ENCODE peak calls at places on chromosomes 4 and X, in nine cellular contexts. H, Q, G, O, V, I, C, X and Y are unnamed samples.

GRCh38 chrX:30702736-30703135 is 49.5 kb downstream of the GK start:
- DNase-seq in O (no peak), V (no peak), I (no peak), X (no peak), H (no peak), G (no peak), Q (no peak), C (no peak), Y (no peak)

GRCh38 chr4:91826186-91826585 is 477.6 kb upstream of the GRID2 start:
- DNase-seq in G (no peak), I (no peak), V (no peak), X (no peak), O (no peak), H (no peak), C (no peak), Q (no peak), Y (no peak)

GRCh38 chr4:155208258-155209054 is at the start of gene NPY2R:
- DNase-seq in H (no peak), I (no peak), G (peak; percentile 15), C (no peak), X (no peak), O (peak; percentile 71), V (no peak), Q (peak; percentile 67), Y (peak; percentile 90)

GRCh38 chrX:118519411-118520205 is 24.0 kb downstream of the DOCK11 start:
- DNase-seq in I (no peak), H (no peak), O (no peak), X (no peak), V (no peak), G (no peak), C (no peak), Q (no peak), Y (no peak)

GRCh38 chr4:72613959-72614358 is 44.9 kb upstream of the ADAMTS3 start:
- DNase-seq in G (no peak), I (no peak), V (no peak), H (no peak), Q (no peak), X (peak; percentile 44), O (no peak), C (no peak), Y (no peak)

GRCh38 chr4:56466910-56467283 is 520 bp upstream of the SRP72 start:
- DNase-seq in Q (no peak), X (peak; percentile 17), G (no peak), V (no peak), H (no peak), C (no peak), O (no peak), I (no peak), Y (no peak)

GRCh38 chr4:164012396-164013027 is 518.0 kb downstream of the TMA16 start:
- DNase-seq in X (peak; percentile 4), O (no peak), Q (no peak), H (no peak), G (no peak), C (no peak), V (peak; percentile 48), I (no peak), Y (peak; percentile 5)

GRCh38 chr4:159012381-159012780 is 90.5 kb upstream of the RAPGEF2 start:
- DNase-seq in G (no peak), O (no peak), I (no peak), H (no peak), V (no peak), Q (no peak), C (no peak), X (no peak), Y (no peak)

GRCh38 chr4:3205995-3206394 is 43.0 kb upstream of the MSANTD1 start:
- DNase-seq in C (no peak), V (no peak), O (peak; percentile 54), H (no peak), G (peak; percentile 2), I (no peak), X (no peak), Q (no peak), Y (no peak)

GRCh38 chr4:7530026-7530562 is 95.4 kb upstream of the PSAPL1 start:
- DNase-seq in O (peak; percentile 62), X (no peak), H (no peak), V (no peak), Q (no peak), C (no peak), I (no peak), G (no peak), Y (no peak)

GRCh38 chrX:130669233-130669632 is 233.8 kb downstream of the ENOX2 start:
- DNase-seq in G (no peak), O (no peak), V (no peak), H (no peak), Q (no peak), X (no peak), C (no peak), I (no peak), Y (no peak)

GRCh38 chr4:26410385-26411293 is 79.6 kb downstream of the CCKAR start:
- DNase-seq in H (no peak), C (no peak), V (no peak), G (no peak), Q (no peak), I (peak; percentile 49), X (peak; percentile 67), O (no peak), Y (peak; percentile 16)

GRCh38 chr4:38804654-38805295 is at the start of gene TLR1:
- DNase-seq in V (no peak), G (no peak), I (no peak), H (no peak), C (no peak), X (peak; percentile 46), Q (no peak), O (no peak), Y (no peak)

GRCh38 chrX:95218964-95219363 is 1465.7 kb upstream of the DIAPH2 start:
- DNase-seq in Q (no peak), H (no peak), G (no peak), I (no peak), O (no peak), C (no peak), V (no peak), X (no peak), Y (no peak)

GRCh38 chrX:107483976-107484726 is 34.7 kb downstream of the FRMPD3 start:
- DNase-seq in G (no peak), Q (no peak), C (peak; percentile 19), H (peak; percentile 18), X (peak; percentile 36), I (peak; percentile 31), V (no peak), O (no peak), Y (peak; percentile 69)

DNA sequence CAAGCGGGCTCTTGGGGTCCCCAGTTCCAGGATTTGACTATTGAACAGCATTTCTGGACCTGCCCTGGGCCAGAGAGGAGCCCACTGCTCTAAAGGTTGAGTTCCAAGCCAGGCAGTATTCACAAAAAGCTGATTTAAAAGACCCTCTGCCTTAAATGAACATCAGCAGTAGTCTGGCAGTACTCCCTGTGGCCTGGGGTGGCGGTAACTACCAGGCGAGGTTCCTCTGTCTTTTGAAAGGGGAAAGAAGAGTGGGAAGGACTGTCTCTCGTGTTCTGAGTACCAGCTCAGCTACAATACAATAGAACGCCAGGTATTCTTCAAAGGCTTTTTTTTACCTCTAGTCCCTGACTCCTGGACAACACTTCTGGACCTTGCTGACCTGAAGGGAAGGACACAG is 456.4 kb upstream of the TEX13C start:
- DNase-seq in H (no peak), V (no peak), C (no peak), O (no peak), G (no peak), X (peak; percentile 5), Q (no peak), I (no peak), Y (no peak)
- TF ChIP-seq CTCF in H (no peak), V (no peak), C (no peak), O (no peak), G (no peak), X (no peak), Q (no peak), I (no peak), Y (no peak)

DNA sequence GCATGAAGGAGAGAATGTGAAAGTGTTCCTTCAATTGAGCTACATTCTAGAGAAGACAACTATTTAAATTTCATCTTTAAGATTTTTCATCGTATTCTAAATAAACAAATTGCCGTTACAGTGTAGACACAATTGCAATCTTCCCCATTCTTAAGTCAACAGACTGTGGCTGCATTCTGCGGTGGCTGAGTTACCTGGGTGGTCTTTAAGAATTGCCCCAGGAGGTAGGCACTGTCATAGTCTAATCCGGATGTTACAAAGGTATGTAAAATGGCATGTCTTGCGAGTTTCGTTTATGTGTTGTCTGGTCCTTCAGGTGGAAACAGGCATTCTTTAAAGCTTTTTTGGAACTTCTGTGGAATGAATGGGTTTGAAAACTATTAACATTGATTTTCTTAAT is 586.1 kb upstream of the PITX2 start:
- DNase-seq in H (no peak), X (no peak), O (no peak), I (no peak), V (no peak), C (no peak), Q (no peak), G (no peak), Y (no peak)
- H3K4me3 ChIP-seq in H (no peak overlapping the region), X (no peak overlapping the region), O (no peak overlapping the region), I (no peak overlapping the region), V (no peak overlapping the region), C (no peak overlapping the region), Q (no peak overlapping the region), G (no peak overlapping the region), Y (no peak overlapping the region)

GRCh38 chrX:38820751-38821150 is 19.5 kb downstream of the MID1IP1 start:
- DNase-seq in X (no peak), C (no peak), Q (no peak), G (no peak), H (no peak), O (no peak), V (no peak), I (no peak), Y (no peak)

GRCh38 chrX:38819709-38820108 is 18.4 kb downstream of the MID1IP1 start:
- DNase-seq in O (no peak), H (no peak), I (no peak), Q (no peak), X (no peak), C (no peak), V (no peak), G (no peak), Y (no peak)

GRCh38 chrX:38816158-38816557 is 14.9 kb downstream of the MID1IP1 start:
- DNase-seq in O (no peak), I (no peak), X (no peak), H (no peak), Q (no peak), C (no peak), V (no peak), G (peak; percentile 61), Y (no peak)

GRCh38 chrX:38817004-38817703 is 15.9 kb downstream of the MID1IP1 start:
- DNase-seq in Q (no peak), O (no peak), X (peak; percentile 56), G (peak; percentile 53), V (no peak), H (peak; percentile 53), C (peak; percentile 36), I (peak; percentile 67), Y (no peak)

DNA sequence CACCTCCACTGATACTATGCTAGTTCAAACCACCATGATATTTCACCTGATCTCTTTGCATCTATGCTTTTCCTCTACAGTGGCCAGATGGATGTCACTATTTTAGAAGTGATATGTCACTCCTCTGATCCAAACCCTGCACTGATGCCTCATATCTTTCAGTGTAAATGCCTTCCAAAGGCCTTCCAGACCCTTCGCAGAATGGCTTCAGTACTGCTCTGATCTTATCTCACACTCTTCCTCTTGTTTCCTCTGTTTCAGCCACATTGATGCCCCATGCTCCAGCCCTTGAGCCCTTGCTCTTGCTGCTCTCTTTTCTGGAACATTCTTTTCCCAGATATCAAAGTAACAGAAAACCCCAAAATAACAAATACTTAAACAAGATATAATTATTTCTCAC is 17.9 kb downstream of the MID1IP1 start:
- DNase-seq in H (no peak), Q (no peak), G (no peak), C (no peak), I (no peak), O (no peak), V (no peak), X (no peak), Y (no peak)
- H3K4me1 ChIP-seq in H (peaks cover 16% of the 10 kb centered on the region), Q (peaks cover 2% of the 10 kb centered on the region), G (peaks cover 38% of the 10 kb centered on the region), C (no peaks in the 10 kb centered on the region), I (no peaks in the 10 kb centered on the region), O (peaks cover 7% of the 10 kb centered on the region), V (no peaks in the 10 kb centered on the region), X (no peaks in the 10 kb centered on the region), Y (no peaks in the 10 kb centered on the region)

GRCh38 chr4:75705198-75705712 is 19.1 kb upstream of the USO1 start:
- DNase-seq in H (no peak), G (no peak), Q (no peak), X (no peak), O (no peak), C (no peak), V (no peak), I (peak; percentile 36), Y (no peak)
- TF ChIP-seq CTCF in H (no peak), G (no peak), Q (no peak), X (no peak), O (no peak), C (no peak), V (no peak), I (no peak), Y (no peak)